ENCODE peak calls at places on chromosome 12, in four cellular contexts. Y is lower lobe of right lung; B is activated CD8-positive, alpha-beta T cell treated with anti-CD3 and anti-CD28 coated beads for 36 hours; M is fibroblast of lung. A is an unnamed sample.

GRCh38 chr12:96396914-96397313 is 3.3 kb downstream of the CDK17 start:
- DNase-seq in Y (no peak), B (no peak), M (no peak), A (no peak)

GRCh38 chr12:6872073-6873048 is 742 bp downstream of the SPSB2 start:
- DNase-seq in Y (peak), B (peak), M (peak), A (peak)

GRCh38 chr12:124762384-124762783 is 101.3 kb downstream of the SCARB1 start:
- DNase-seq in Y (no peak), B (no peak), M (no peak), A (no peak)

GRCh38 chr12:26274441-26275312 is 79.3 kb downstream of the SSPN start:
- DNase-seq in Y (peak), B (peak), M (peak), A (peak)

GRCh38 chr12:120761581-120761980 is 36.0 kb downstream of the ACADS start:
- DNase-seq in Y (no peak), B (no peak), M (peak), A (no peak)

GRCh38 chr12:52687527-52688385 is 7.5 kb upstream of the KRT1 start:
- DNase-seq in Y (no peak), B (no peak), M (no peak), A (no peak)

GRCh38 chr12:50190859-50191258 is 23.7 kb upstream of the CERS5 start:
- DNase-seq in Y (no peak), B (no peak), M (no peak), A (no peak)

GRCh38 chr12:59452259-59452658 is 143.6 kb upstream of the SLC16A7 start:
- DNase-seq in Y (no peak), B (no peak), M (peak), A (no peak)

GRCh38 chr12:13981296-13981962 is at the start of gene GRIN2B:
- DNase-seq in Y (no peak), B (peak), M (no peak), A (no peak)

GRCh38 chr12:44405267-44405666 is 470.8 kb downstream of the NELL2 start:
- DNase-seq in Y (no peak), B (no peak), M (no peak), A (no peak)

GRCh38 chr12:26244503-26244902 is 49.1 kb downstream of the SSPN start:
- DNase-seq in Y (no peak), B (no peak), M (no peak), A (no peak)

GRCh38 chr12:124152733-124153132 is 142.2 kb upstream of the RFLNA start:
- DNase-seq in Y (no peak), B (no peak), M (no peak), A (no peak)

GRCh38 chr12:84694111-84694510 is 218.5 kb downstream of the SLC6A15 start:
- DNase-seq in Y (no peak), B (no peak), M (peak), A (no peak)

GRCh38 chr12:11991604-11992003 is 79.1 kb upstream of the BCL2L14 start:
- DNase-seq in Y (no peak), B (no peak), M (peak), A (no peak)

GRCh38 chr12:27424631-27425230 is 21.8 kb upstream of the SMCO2 start:
- DNase-seq in Y (no peak), B (peak), M (peak), A (no peak)

GRCh38 chr12:98754095-98754494 is 109.0 kb downstream of the APAF1 start:
- DNase-seq in Y (no peak), B (peak), M (peak), A (no peak)

GRCh38 chr12:22598141-22598762 is 26.7 kb upstream of the ETNK1 start:
- DNase-seq in Y (no peak), B (no peak), M (no peak), A (no peak)

GRCh38 chr12:132205271-132206092 is 61.2 kb downstream of the NOC4L start:
- DNase-seq in Y (no peak), B (no peak), M (no peak), A (no peak)

GRCh38 chr12:49198431-49199155 is 9.7 kb upstream of the TUBA1A start:
- DNase-seq in Y (no peak), B (no peak), M (peak), A (no peak)

GRCh38 chr12:121812320-121812871 is 8.6 kb downstream of the SETD1B start:
- DNase-seq in Y (peak), B (peak), M (peak), A (no peak)
- TF ChIP-seq CTCF in Y (peak), B (no peak), M (no peak), A (peak)

GRCh38 chr12:106767954-106768501 is 6.5 kb upstream of the RIC8B start:
- DNase-seq in Y (no peak), B (no peak), M (peak), A (no peak)

GRCh38 chr12:106767206-106767605 is 7.3 kb upstream of the RIC8B start:
- DNase-seq in Y (no peak), B (no peak), M (no peak), A (no peak)

GRCh38 chr12:106769078-106769477 is 5.4 kb upstream of the RIC8B start:
- DNase-seq in Y (no peak), B (no peak), M (peak), A (no peak)

GRCh38 chr12:106766393-106766826 is 8.1 kb upstream of the RIC8B start:
- DNase-seq in Y (peak), B (peak), M (peak), A (no peak)

GRCh38 chr12:106764738-106765137 is 9.7 kb upstream of the RIC8B start:
- DNase-seq in Y (no peak), B (no peak), M (no peak), A (no peak)
- TF ChIP-seq CTCF in Y (no peak), B (no peak), M (no peak), A (no peak)

DNA sequence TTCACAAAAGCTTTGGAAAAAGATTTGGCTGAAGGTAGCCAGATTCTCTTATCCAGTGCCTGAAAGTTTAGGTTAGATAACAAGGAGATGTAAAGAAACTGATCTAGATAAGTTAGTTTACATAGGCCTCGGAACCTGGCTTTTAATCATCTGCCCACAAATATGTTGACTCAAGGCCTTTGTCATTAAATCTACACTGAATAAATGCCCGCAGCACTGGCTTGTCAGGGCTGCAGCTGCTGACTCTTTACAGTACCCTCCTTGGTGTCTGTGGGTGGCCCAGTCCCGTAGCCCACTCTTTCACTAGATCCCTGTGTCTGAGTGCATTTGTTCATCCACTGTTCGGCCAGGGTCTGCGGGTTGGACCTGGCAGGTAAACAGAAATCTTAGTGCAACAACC is 58.0 kb downstream of the TMEM116 start:
- DNase-seq in Y (no peak), B (no peak), M (no peak), A (no peak)
- TF ChIP-seq CTCF in Y (no peak), B (no peak), M (no peak), A (no peak)

GRCh38 chr12:46804054-46804453 is 21.7 kb downstream of the SLC38A4 start:
- DNase-seq in Y (no peak), B (no peak), M (no peak), A (no peak)

GRCh38 chr12:46798648-46799047 is 27.1 kb downstream of the SLC38A4 start:
- DNase-seq in Y (no peak), B (no peak), M (no peak), A (no peak)

GRCh38 chr12:46803517-46803916 is 22.3 kb downstream of the SLC38A4 start:
- DNase-seq in Y (no peak), B (no peak), M (no peak), A (no peak)

GRCh38 chr12:46800160-46800559 is 25.6 kb downstream of the SLC38A4 start:
- DNase-seq in Y (no peak), B (no peak), M (no peak), A (no peak)

DNA sequence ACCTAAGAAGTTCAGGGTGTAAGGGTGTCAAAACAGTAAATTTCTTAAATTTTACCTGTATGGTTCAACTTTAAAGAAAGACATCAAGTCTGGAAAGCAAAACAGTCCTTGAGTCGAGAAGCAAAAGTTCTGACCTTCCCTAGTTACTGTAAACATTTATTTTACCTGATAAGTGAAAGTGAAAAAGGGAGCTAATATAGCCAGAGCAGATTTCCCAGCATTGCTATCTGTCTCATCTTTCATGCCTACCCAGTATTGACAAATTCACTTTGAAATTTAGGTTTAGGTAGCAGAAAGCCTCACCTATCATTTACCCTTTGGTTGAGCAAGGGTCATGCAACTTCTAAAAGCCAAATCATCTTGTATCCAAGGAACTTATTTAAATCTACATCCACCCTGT is 24.5 kb downstream of the SLC38A4 start:
- DNase-seq in Y (no peak), B (no peak), M (no peak), A (no peak)
- TF ChIP-seq CTCF in Y (no peak), B (no peak), M (no peak), A (no peak)

GRCh38 chr12:64352181-64352580 is 38.4 kb downstream of the C12orf56 start:
- DNase-seq in Y (no peak), B (no peak), M (no peak), A (no peak)
- TF ChIP-seq CTCF in Y (no peak), B (no peak), M (no peak), A (no peak)

DNA sequence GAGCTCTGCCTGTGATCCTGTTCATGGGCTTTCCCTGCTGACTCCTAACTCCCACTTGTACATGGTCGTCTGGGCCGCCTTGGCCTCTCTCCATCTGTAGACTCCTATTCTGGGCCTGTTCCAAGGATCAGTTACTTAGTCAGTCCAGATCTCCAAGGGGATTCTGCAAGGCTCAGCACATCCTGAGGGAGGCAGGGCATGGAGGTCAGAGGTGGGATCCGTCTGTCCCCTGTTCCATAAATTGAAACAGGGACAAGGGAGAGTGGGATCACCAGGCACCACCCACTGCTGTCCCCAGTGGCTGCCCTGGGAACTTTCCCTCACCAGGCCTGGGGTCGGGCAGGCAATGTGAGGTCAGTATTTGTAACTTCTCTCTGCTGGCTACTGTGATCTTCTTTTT is 43.5 kb downstream of the KCTD10 start:
- DNase-seq in Y (no peak), B (no peak), M (no peak), A (no peak)
- TF ChIP-seq CTCF in Y (peak), B (no peak), M (no peak), A (peak)

GRCh38 chr12:92928962-92929915 is at the start of gene EEA1:
- DNase-seq in Y (peak), B (peak), M (peak), A (peak)
- TF ChIP-seq CTCF in Y (peak), B (no peak), M (no peak), A (no peak)

GRCh38 chr12:105834496-105834895 is 304.3 kb downstream of the NUAK1 start:
- DNase-seq in Y (no peak), B (no peak), M (no peak), A (no peak)

GRCh38 chr12:105836235-105836634 is 302.5 kb downstream of the NUAK1 start:
- DNase-seq in Y (no peak), B (no peak), M (no peak), A (no peak)

GRCh38 chr12:105835505-105835904 is 303.2 kb downstream of the NUAK1 start:
- DNase-seq in Y (no peak), B (no peak), M (no peak), A (no peak)

GRCh38 chr12:105831372-105831771 is 307.4 kb downstream of the NUAK1 start:
- DNase-seq in Y (no peak), B (no peak), M (no peak), A (no peak)
- TF ChIP-seq CTCF in Y (no peak), B (no peak), M (no peak), A (no peak)

GRCh38 chr12:16674885-16675284 is 68.9 kb upstream of the LMO3 start:
- DNase-seq in Y (no peak), B (no peak), M (no peak), A (no peak)

GRCh38 chr12:16669756-16670155 is 63.8 kb upstream of the LMO3 start:
- DNase-seq in Y (no peak), B (no peak), M (no peak), A (no peak)

GRCh38 chr12:16670456-16671050 is 64.6 kb upstream of the LMO3 start:
- DNase-seq in Y (no peak), B (no peak), M (peak), A (no peak)

GRCh38 chr12:16681196-16681595 is 75.2 kb upstream of the LMO3 start:
- DNase-seq in Y (no peak), B (no peak), M (no peak), A (no peak)

DNA sequence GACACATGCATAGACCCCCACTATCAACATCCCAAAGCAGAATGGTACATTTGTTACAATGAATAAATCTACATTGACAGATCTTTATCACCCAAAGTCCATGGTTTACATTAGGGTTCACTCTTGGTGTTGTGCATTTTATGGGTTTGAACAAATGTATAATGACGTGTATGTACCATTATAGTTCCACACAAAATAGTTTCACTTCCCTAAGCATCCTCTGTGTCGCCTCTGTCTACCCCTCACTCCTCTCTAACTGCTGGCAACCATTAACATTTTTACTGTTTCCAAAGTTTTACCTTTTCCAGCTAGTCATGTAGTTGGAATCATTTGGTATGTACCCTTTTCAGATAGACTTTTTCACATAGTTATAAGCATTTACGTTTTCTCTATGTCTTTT is 69.5 kb upstream of the LMO3 start:
- DNase-seq in Y (no peak), B (no peak), M (no peak), A (no peak)
- TF ChIP-seq CTCF in Y (no peak), B (no peak), M (no peak), A (no peak)

DNA sequence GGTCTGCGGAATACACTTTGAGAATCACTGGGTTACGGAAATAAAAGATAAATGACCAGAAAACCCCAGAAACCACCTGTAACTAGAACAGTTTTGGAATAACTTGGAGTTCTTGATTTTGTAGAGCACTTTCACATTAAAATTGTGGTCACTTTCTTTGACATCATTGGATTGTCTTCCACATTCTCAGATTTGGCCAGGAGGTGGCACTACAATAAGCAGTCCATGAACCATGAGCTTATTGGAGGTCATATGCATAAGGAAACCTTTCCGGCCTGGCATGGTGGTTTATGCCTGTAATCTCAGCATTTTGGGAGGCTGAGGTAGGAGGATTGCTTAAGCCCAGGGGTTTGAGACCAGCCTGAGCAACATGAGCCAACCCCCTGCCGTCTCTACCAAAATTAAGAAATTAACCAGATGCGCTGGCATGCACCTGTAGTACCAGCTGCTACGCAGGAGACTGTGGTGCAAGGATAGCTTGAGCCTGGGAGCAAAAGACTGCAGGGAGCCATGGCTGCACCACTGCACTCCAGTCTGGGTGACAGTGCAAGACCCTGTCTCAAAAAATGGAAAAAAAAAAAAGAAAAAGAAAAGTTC is 107.7 kb upstream of the CAND1 start:
- DNase-seq in Y (no peak), B (peak), M (peak), A (no peak)
- TF ChIP-seq CTCF in Y (peak), B (peak), M (peak), A (peak)